ENCODE peak calls at places on chromosomes 1 and 21, in four cellular contexts. B is Karpas-422, L is Kasumi-1, P is NCI-H2029. I is an unnamed sample.

GRCh38 chr1:77872645-77873044 is 15.8 kb upstream of the NEXN start:
- DNase-seq in L (no peak), P (no peak), B (no peak), I (no peak)

GRCh38 chr1:53326598-53327182 is 1.2 kb downstream of the LRP8 start:
- DNase-seq in L (peak; percentile 64), P (peak; percentile 84), B (no peak), I (peak; percentile 76)

GRCh38 chr1:209884665-209885117 is 53.3 kb upstream of the SYT14 start:
- DNase-seq in B (no peak), P (no peak), L (no peak), I (no peak)

GRCh38 chr1:203273869-203274602 is 31.3 kb upstream of the BTG2 start:
- DNase-seq in B (peak; percentile 82), P (no peak), L (no peak), I (peak; percentile 62)

GRCh38 chr1:105865546-105865945 is 1190.9 kb upstream of the PRMT6 start:
- DNase-seq in L (no peak), B (no peak), P (no peak), I (no peak)

GRCh38 chr21:29022141-29022540 is 2.3 kb upstream of the USP16 start:
- DNase-seq in B (no peak), P (no peak), L (no peak), I (no peak)

GRCh38 chr1:4761324-4761723 is 106.9 kb downstream of the AJAP1 start:
- DNase-seq in P (no peak), L (no peak), B (no peak), I (no peak)

GRCh38 chr1:180210008-180210555 is 20.0 kb upstream of the LHX4 start:
- DNase-seq in B (no peak), L (no peak), P (no peak), I (no peak)

GRCh38 chr1:43225168-43225567 is 44.6 kb upstream of the TMEM125 start:
- DNase-seq in B (no peak), P (no peak), L (no peak), I (peak; percentile 40)

GRCh38 chr1:159829822-159830455 is 3.3 kb downstream of the SLAMF8 start:
- DNase-seq in L (no peak), B (no peak), P (no peak), I (no peak)

GRCh38 chr1:53108646-53109580 is 33.5 kb downstream of the SLC1A7 start:
- DNase-seq in B (no peak), L (no peak), P (no peak), I (no peak)

GRCh38 chr21:33027401-33028185 is 1.9 kb downstream of the OLIG2 start:
- DNase-seq in B (no peak), P (no peak), L (no peak), I (no peak)

GRCh38 chr1:168316142-168316541 is 35.5 kb downstream of the TBX19 start:
- DNase-seq in L (no peak), B (no peak), P (no peak), I (no peak)

GRCh38 chr1:87642581-87643129 is 314.0 kb downstream of the LMO4 start:
- DNase-seq in P (no peak), B (no peak), L (peak; percentile 56), I (no peak)

GRCh38 chr1:91884459-91885290 is 1.3 kb downstream of the TGFBR3 start:
- DNase-seq in L (no peak), B (no peak), P (peak; percentile 47), I (no peak)

GRCh38 chr1:39892611-39893595 is 8.8 kb downstream of the MYCL start:
- DNase-seq in L (no peak), B (no peak), P (peak; percentile 98), I (no peak)

GRCh38 chr1:183632964-183633363 is 2.6 kb downstream of the ARPC5 start:
- DNase-seq in B (no peak), L (no peak), P (no peak), I (peak; percentile 33)

GRCh38 chr1:54976747-54977146 is 3.7 kb upstream of the TMEM61 start:
- DNase-seq in B (no peak), L (no peak), P (no peak), I (no peak)

GRCh38 chr1:245800901-245801605 is 646.3 kb downstream of the KIF26B start:
- DNase-seq in P (no peak), L (no peak), B (no peak), I (no peak)

GRCh38 chr1:203548917-203549708 is 55.2 kb downstream of the OPTC start:
- DNase-seq in L (no peak), B (no peak), P (peak; percentile 74), I (no peak)